ENCODE peak calls at places on chromosomes 6 and 20, in eight cellular contexts. Q is thoracic aorta, J is IMR-90, K is neural crest cell, V is heart right ventricle, G is tibial nerve, O is cardiac fibroblast, Y is lower leg skin. Z is an unnamed sample.

GRCh38 chr20:25008388-25009217 is 16.1 kb upstream of the APMAP start:
- DNase-seq in Q (no peak), J (no peak), K (no peak), V (no peak), G (no peak), O (no peak), Y (peak), Z (no peak)

GRCh38 chr6:21971540-21971939 is 325.3 kb downstream of the PRL start:
- DNase-seq in Q (no peak), J (peak), K (no peak), V (no peak), G (no peak), O (no peak), Y (no peak), Z (no peak)

GRCh38 chr6:168150551-168151444 is 71.8 kb upstream of the FRMD1 start:
- DNase-seq in Q (no peak), J (no peak), K (peak), V (no peak), G (peak), O (no peak), Y (peak), Z (no peak)

GRCh38 chr6:25652007-25652515 is at the start of gene SCGN:
- DNase-seq in Q (peak), J (peak), K (peak), V (peak), G (peak), O (peak), Y (peak), Z (peak)

GRCh38 chr6:161105408-161105807 is 113.8 kb downstream of the MAP3K4 start:
- DNase-seq in Q (no peak), J (no peak), K (no peak), V (no peak), G (no peak), O (no peak), Y (no peak), Z (no peak)

GRCh38 chr6:2804516-2804915 is 37.1 kb downstream of the SERPINB1 start:
- DNase-seq in Q (no peak), J (no peak), K (no peak), V (no peak), G (no peak), O (no peak), Y (no peak), Z (no peak)

GRCh38 chr6:92806254-92806653 is 613.1 kb downstream of the EPHA7 start:
- DNase-seq in Q (no peak), J (no peak), K (no peak), V (no peak), G (no peak), O (no peak), Y (no peak), Z (no peak)

GRCh38 chr20:42010090-42010489 is 391.9 kb upstream of the CHD6 start:
- DNase-seq in Q (no peak), J (no peak), K (no peak), V (no peak), G (no peak), O (no peak), Y (no peak), Z (no peak)

GRCh38 chr20:62461834-62462233 is 14.0 kb downstream of the GATA5 start:
- DNase-seq in Q (no peak), J (no peak), K (no peak), V (no peak), G (no peak), O (no peak), Y (no peak), Z (no peak)

GRCh38 chr20:41618807-41619294 is 674 bp upstream of the CHD6 start:
- DNase-seq in Q (no peak), J (no peak), K (no peak), V (no peak), G (no peak), O (no peak), Y (no peak), Z (no peak)

GRCh38 chr20:22814475-22815205 is 220.5 kb upstream of the SSTR4 start:
- DNase-seq in Q (no peak), J (peak), K (no peak), V (no peak), G (no peak), O (no peak), Y (peak), Z (no peak)

GRCh38 chr6:164478426-164478825 is 831.0 kb downstream of the C6orf118 start:
- DNase-seq in Q (no peak), J (no peak), K (no peak), V (no peak), G (no peak), O (no peak), Y (no peak), Z (no peak)

GRCh38 chr6:122770835-122771601 is 8.5 kb upstream of the FABP7 start:
- DNase-seq in Q (no peak), J (no peak), K (no peak), V (no peak), G (no peak), O (no peak), Y (no peak), Z (no peak)

GRCh38 chr20:51132286-51132810 is 109.4 kb upstream of the KCNG1 start:
- DNase-seq in Q (no peak), J (peak), K (no peak), V (no peak), G (no peak), O (peak), Y (peak), Z (no peak)

GRCh38 chr6:169884158-169884557 is 132.7 kb downstream of the ERMARD start:
- DNase-seq in Q (no peak), J (no peak), K (no peak), V (no peak), G (no peak), O (no peak), Y (peak), Z (no peak)

GRCh38 chr6:116531675-116532570 is 13.6 kb downstream of the TRAPPC3L start:
- DNase-seq in Q (no peak), J (peak), K (peak), V (peak), G (peak), O (peak), Y (no peak), Z (peak)

GRCh38 chr6:14046476-14047068 is 71.0 kb upstream of the CD83 start:
- DNase-seq in Q (no peak), J (peak), K (peak), V (no peak), G (peak), O (peak), Y (no peak), Z (peak)

GRCh38 chr6:44257007-44257752 is at the start of gene SLC35B2:
- DNase-seq in Q (no peak), J (peak), K (peak), V (peak), G (peak), O (peak), Y (peak), Z (peak)

GRCh38 chr20:60214901-60215522 is 256.8 kb downstream of the CDH26 start:
- DNase-seq in Q (no peak), J (no peak), K (no peak), V (no peak), G (no peak), O (no peak), Y (no peak), Z (peak)

GRCh38 chr20:11728937-11729336 is 188.8 kb upstream of the BTBD3 start:
- DNase-seq in Q (no peak), J (no peak), K (no peak), V (no peak), G (no peak), O (no peak), Y (no peak), Z (no peak)

GRCh38 chr20:23652371-23652770 is 14.6 kb upstream of the CST3 start:
- DNase-seq in Q (no peak), J (peak), K (no peak), V (no peak), G (no peak), O (peak), Y (peak), Z (no peak)

GRCh38 chr6:72371473-72371872 is 250.4 kb upstream of the KCNQ5 start:
- DNase-seq in Q (no peak), J (no peak), K (no peak), V (no peak), G (no peak), O (no peak), Y (no peak), Z (no peak)

GRCh38 chr6:11317885-11318771 is 85.7 kb upstream of the NEDD9 start:
- DNase-seq in Q (peak), J (peak), K (no peak), V (peak), G (peak), O (peak), Y (no peak), Z (peak)

GRCh38 chr6:167113047-167113446 is 9.8 kb upstream of the CCR6 start:
- DNase-seq in Q (no peak), J (no peak), K (no peak), V (no peak), G (no peak), O (no peak), Y (no peak), Z (no peak)

GRCh38 chr6:111750147-111750546 is 123.1 kb downstream of the FYN start:
- DNase-seq in Q (no peak), J (no peak), K (no peak), V (no peak), G (no peak), O (no peak), Y (no peak), Z (no peak)

GRCh38 chr6:145067430-145067829 is 667.9 kb downstream of the EPM2A start:
- DNase-seq in Q (no peak), J (peak), K (no peak), V (no peak), G (no peak), O (peak), Y (no peak), Z (peak)

GRCh38 chr6:42402184-42402583 is 49.5 kb downstream of the TRERF1 start:
- DNase-seq in Q (no peak), J (peak), K (no peak), V (no peak), G (no peak), O (peak), Y (peak), Z (peak)

GRCh38 chr6:5442946-5443345 is 181.6 kb downstream of the FARS2 start:
- DNase-seq in Q (no peak), J (no peak), K (no peak), V (no peak), G (no peak), O (no peak), Y (no peak), Z (no peak)

GRCh38 chr6:610882-611281 is 46.0 kb downstream of the HUS1B start:
- DNase-seq in Q (no peak), J (no peak), K (no peak), V (no peak), G (no peak), O (no peak), Y (no peak), Z (no peak)

GRCh38 chr6:1001655-1002349 is 308.9 kb upstream of the EXOC2 start:
- DNase-seq in Q (no peak), J (no peak), K (no peak), V (no peak), G (no peak), O (no peak), Y (no peak), Z (no peak)

GRCh38 chr20:51687071-51687470 is 81.1 kb downstream of the ATP9A start:
- DNase-seq in Q (no peak), J (peak), K (no peak), V (no peak), G (no peak), O (peak), Y (no peak), Z (peak)

GRCh38 chr20:36098364-36098763 is 56.2 kb upstream of the EPB41L1 start:
- DNase-seq in Q (no peak), J (peak), K (no peak), V (no peak), G (peak), O (peak), Y (no peak), Z (no peak)

GRCh38 chr6:3456395-3456767 is 469 bp downstream of the SLC22A23 start:
- DNase-seq in Q (no peak), J (no peak), K (no peak), V (no peak), G (no peak), O (no peak), Y (no peak), Z (no peak)

GRCh38 chr20:41138527-41139226 is 1.3 kb downstream of the PLCG1 start:
- DNase-seq in Q (no peak), J (peak), K (no peak), V (no peak), G (no peak), O (peak), Y (no peak), Z (no peak)

GRCh38 chr6:158969148-158969547 is 30.9 kb downstream of the RSPH3 start:
- DNase-seq in Q (no peak), J (no peak), K (no peak), V (no peak), G (no peak), O (no peak), Y (no peak), Z (no peak)

GRCh38 chr6:72788188-72788587 is 166.3 kb downstream of the KCNQ5 start:
- DNase-seq in Q (no peak), J (peak), K (no peak), V (no peak), G (no peak), O (peak), Y (no peak), Z (peak)

GRCh38 chr20:51456511-51457280 is 85.8 kb downstream of the NFATC2 start:
- DNase-seq in Q (peak), J (peak), K (no peak), V (peak), G (peak), O (peak), Y (peak), Z (peak)

GRCh38 chr6:45742591-45742990 is 273.1 kb downstream of the CLIC5 start:
- DNase-seq in Q (no peak), J (no peak), K (no peak), V (no peak), G (no peak), O (no peak), Y (no peak), Z (no peak)

GRCh38 chr20:16490696-16491095 is 82.6 kb downstream of the KIF16B start:
- DNase-seq in Q (no peak), J (no peak), K (no peak), V (no peak), G (no peak), O (no peak), Y (no peak), Z (no peak)

GRCh38 chr6:43671801-43672690 is 15.5 kb downstream of the MRPS18A start:
- DNase-seq in Q (no peak), J (no peak), K (no peak), V (no peak), G (no peak), O (no peak), Y (no peak), Z (no peak)

GRCh38 chr20:57582432-57583288 is 21.8 kb downstream of the PCK1 start:
- DNase-seq in Q (no peak), J (peak), K (peak), V (peak), G (peak), O (peak), Y (no peak), Z (no peak)
- TF ChIP-seq CTCF in Q (peak), J (peak), K (peak), V (peak), G (no peak), O (peak), Y (no peak), Z (peak)

GRCh38 chr6:135181333-135182119 is 418 bp downstream of the MYB start:
- DNase-seq in Q (no peak), J (no peak), K (peak), V (no peak), G (no peak), O (peak), Y (no peak), Z (no peak)

GRCh38 chr6:135180458-135181332 is at the start of gene MYB:
- DNase-seq in Q (no peak), J (peak), K (peak), V (peak), G (no peak), O (peak), Y (no peak), Z (peak)

GRCh38 chr6:135182120-135182992 is 1.2 kb downstream of the MYB start:
- DNase-seq in Q (no peak), J (no peak), K (peak), V (peak), G (no peak), O (peak), Y (no peak), Z (no peak)

GRCh38 chr6:135183532-135184440 is 2.7 kb downstream of the MYB start:
- DNase-seq in Q (no peak), J (peak), K (peak), V (no peak), G (no peak), O (peak), Y (no peak), Z (no peak)

DNA sequence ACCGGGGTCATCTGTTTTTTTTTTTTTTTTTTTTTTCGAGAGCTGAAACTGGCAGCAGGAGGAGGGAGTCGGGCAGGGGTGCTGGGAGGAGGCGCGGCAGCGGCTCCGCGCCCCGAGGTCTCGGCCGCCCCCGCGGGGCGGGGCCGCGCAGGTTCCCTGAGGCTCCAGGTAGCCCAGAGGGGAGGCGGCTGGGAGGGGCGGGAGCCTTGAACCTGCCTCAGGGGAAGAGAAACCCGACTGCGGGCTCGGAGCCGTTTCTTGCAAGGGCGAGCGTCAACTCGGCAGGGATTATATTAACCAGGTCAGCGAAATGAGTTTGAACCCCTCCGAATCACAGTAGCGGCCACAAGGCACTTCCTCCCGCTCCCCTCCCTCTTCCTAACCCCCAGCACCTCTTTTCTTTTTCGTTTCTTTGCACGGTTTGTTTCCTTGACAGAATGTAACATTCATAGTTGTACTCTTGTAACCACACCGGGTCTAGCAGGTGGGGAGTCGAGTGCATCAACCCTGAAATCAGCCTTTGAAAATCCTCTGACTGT is 2.0 kb downstream of the MYB start:
- DNase-seq in Q (no peak), J (no peak), K (no peak), V (no peak), G (no peak), O (no peak), Y (no peak), Z (no peak)
- TF ChIP-seq CTCF in Q (no peak), J (no peak), K (peak), V (no peak), G (no peak), O (no peak), Y (no peak), Z (no peak)

DNA sequence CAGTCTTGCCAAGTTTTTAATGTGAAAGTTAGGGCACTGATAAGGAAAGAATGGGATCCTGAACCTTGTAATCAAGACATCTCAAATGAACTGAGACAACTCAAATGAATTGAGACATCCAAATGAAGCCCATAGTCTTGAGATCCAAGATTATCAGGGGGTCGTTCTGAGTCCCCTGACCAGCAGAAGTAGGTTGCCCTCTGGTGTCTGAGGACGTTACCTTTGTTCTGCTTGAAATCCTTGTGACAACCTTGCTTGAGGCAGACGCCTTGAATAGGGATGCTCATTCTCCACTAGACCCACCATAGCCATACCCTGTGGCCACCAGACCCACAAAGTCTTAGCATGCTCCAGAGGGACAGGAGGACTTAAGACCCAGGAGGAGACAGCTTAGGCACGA is 37.7 kb downstream of the ZBTB9 start:
- DNase-seq in Q (no peak), J (no peak), K (no peak), V (no peak), G (no peak), O (no peak), Y (peak), Z (no peak)
- TF ChIP-seq CTCF in Q (no peak), J (no peak), K (no peak), V (no peak), G (no peak), O (no peak), Y (no peak), Z (no peak)

GRCh38 chr6:84774174-84775158 is 10.1 kb upstream of the TBX18 start:
- DNase-seq in Q (no peak), J (no peak), K (peak), V (peak), G (peak), O (peak), Y (peak), Z (peak)
- TF ChIP-seq CTCF in Q (peak), J (peak), K (peak), V (peak), G (peak), O (peak), Y (no peak), Z (peak)

DNA sequence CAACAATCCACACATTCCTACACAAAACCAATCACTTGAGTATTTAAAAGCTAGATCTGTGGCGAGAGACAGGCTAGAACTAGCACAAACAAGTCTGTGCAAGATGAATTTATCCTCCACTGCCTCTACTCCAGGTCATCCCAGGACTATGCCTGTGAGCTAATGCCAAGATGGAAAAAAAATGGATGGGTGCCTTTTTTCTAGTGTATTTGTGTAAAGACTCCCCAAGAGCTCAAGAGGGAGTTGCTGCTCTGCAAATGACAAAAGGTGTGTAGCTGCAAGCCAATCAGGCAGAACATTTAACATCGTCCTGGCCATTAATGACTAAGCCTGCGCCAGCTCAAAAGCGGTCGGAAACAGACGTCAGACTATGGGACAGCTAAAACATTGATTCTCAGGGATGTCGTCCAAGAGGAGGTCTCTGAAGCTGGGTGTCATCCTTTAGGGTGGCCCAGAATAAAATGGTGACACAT is 21.9 kb downstream of the ATXN1 start:
- DNase-seq in Q (no peak), J (peak), K (no peak), V (no peak), G (no peak), O (no peak), Y (no peak), Z (peak)
- TF ChIP-seq CTCF in Q (no peak), J (peak), K (no peak), V (no peak), G (no peak), O (no peak), Y (no peak), Z (no peak)

Z was measured in HFFc6.